ENCODE peak calls at places on chromosomes 4 and X, in four cellular contexts. V, T, Q and B are unnamed samples.

GRCh38 chr4:102281171-102281842 is 64.0 kb downstream of the SLC39A8 start:
- DNase-seq in V (no peak), T (no peak), Q (no peak), B (no peak)

GRCh38 chr4:56106180-56106579 is 157.4 kb downstream of the CEP135 start:
- DNase-seq in V (no peak), T (no peak), Q (no peak), B (no peak)

GRCh38 chr4:61462451-61463326 is 262.6 kb downstream of the ADGRL3 start:
- DNase-seq in V (no peak), T (peak; percentile 52), Q (no peak), B (no peak)

GRCh38 chr4:88409206-88409605 is 30.6 kb downstream of the HERC6 start:
- DNase-seq in V (no peak), T (no peak), Q (no peak), B (no peak)

GRCh38 chr4:181061787-181062186 is 1181.4 kb upstream of the TENM3 start:
- DNase-seq in V (no peak), T (no peak), Q (no peak), B (no peak)

GRCh38 chrX:97126020-97126419 is 242.3 kb downstream of the RPA4 start:
- DNase-seq in V (no peak), T (peak; percentile 73), Q (no peak), B (no peak)

GRCh38 chr4:68466185-68466584 is 18.9 kb downstream of the TMPRSS11E start:
- DNase-seq in V (no peak), T (peak; percentile 68), Q (no peak), B (no peak)

GRCh38 chr4:82431026-82431745 is 796 bp downstream of the ENOPH1 start:
- DNase-seq in V (peak; percentile 89), T (peak; percentile 39), Q (peak; percentile 77), B (no peak)

GRCh38 chrX:73683236-73683859 is 120.4 kb downstream of the CHIC1 start:
- DNase-seq in V (no peak), T (no peak), Q (no peak), B (no peak)

GRCh38 chrX:47321386-47321785 is 49.0 kb upstream of the ZNF157 start:
- DNase-seq in V (peak; percentile 84), T (peak; percentile 43), Q (peak; percentile 66), B (no peak)

GRCh38 chrX:117532339-117532738 is 584.3 kb downstream of the KLHL13 start:
- DNase-seq in V (no peak), T (no peak), Q (no peak), B (no peak)

GRCh38 chr4:45280121-45280520 is 553.8 kb upstream of the GNPDA2 start:
- DNase-seq in V (no peak), T (no peak), Q (no peak), B (no peak)

GRCh38 chrX:47185241-47185640 is 8.4 kb upstream of the UBA1 start:
- DNase-seq in V (no peak), T (no peak), Q (no peak), B (no peak)

GRCh38 chr4:103046416-103047290 is 27.1 kb upstream of the SLC9B1 start:
- DNase-seq in V (no peak), T (peak; percentile 46), Q (no peak), B (no peak)

GRCh38 chrX:53715336-53715924 is 28.9 kb upstream of the HUWE1 start:
- DNase-seq in V (no peak), T (no peak), Q (no peak), B (no peak)

GRCh38 chr4:1478766-1479355 is 72.6 kb upstream of the NKX1-1 start:
- DNase-seq in V (peak; percentile 46), T (no peak), Q (peak; percentile 39), B (no peak)

GRCh38 chr4:137471895-137472294 is 60.4 kb downstream of the PCDH18 start:
- DNase-seq in V (no peak), T (peak; percentile 46), Q (no peak), B (no peak)

GRCh38 chr4:17765514-17766286 is 15.7 kb downstream of the FAM184B start:
- DNase-seq in V (no peak), T (no peak), Q (no peak), B (no peak)

GRCh38 chrX:150372280-150372679 is 9.2 kb downstream of the MAMLD1 start:
- DNase-seq in V (no peak), T (no peak), Q (no peak), B (no peak)

GRCh38 chrX:23901065-23901464 is 6.7 kb downstream of the APOO start:
- DNase-seq in V (no peak), T (peak; percentile 84), Q (no peak), B (no peak)

GRCh38 chr4:139986621-139987510 is 167.1 kb downstream of the MAML3 start:
- DNase-seq in V (no peak), T (peak; percentile 28), Q (no peak), B (peak; percentile 80)

GRCh38 chrX:101051549-101052302 is at the start of gene TRMT2B:
- DNase-seq in V (peak; percentile 96), T (peak; percentile 64), Q (peak; percentile 91), B (peak; percentile 36)

GRCh38 chr4:52402582-52402981 is 256.5 kb downstream of the USP46 start:
- DNase-seq in V (no peak), T (no peak), Q (no peak), B (no peak)

GRCh38 chr4:189032939-189033338 is 893.7 kb downstream of the TRIML1 start:
- DNase-seq in V (no peak), T (no peak), Q (no peak), B (no peak)

GRCh38 chr4:142428715-142429114 is 417.4 kb downstream of the INPP4B start:
- DNase-seq in V (no peak), T (no peak), Q (no peak), B (no peak)

GRCh38 chr4:154254999-154255398 is 236.6 kb downstream of the DCHS2 start:
- DNase-seq in V (no peak), T (no peak), Q (no peak), B (no peak)

GRCh38 chr4:174210354-174210753 is 73.1 kb downstream of the FBXO8 start:
- DNase-seq in V (no peak), T (no peak), Q (no peak), B (no peak)

GRCh38 chrX:129581904-129582303 is 41.8 kb downstream of the OCRL start:
- DNase-seq in V (no peak), T (peak; percentile 21), Q (no peak), B (no peak)

GRCh38 chr4:184838249-184839074 is 12.7 kb upstream of the ACSL1 start:
- DNase-seq in V (peak; percentile 57), T (peak; percentile 34), Q (no peak), B (peak; percentile 72)

GRCh38 chr4:75584067-75584466 is 28.2 kb downstream of the ODAPH start:
- DNase-seq in V (no peak), T (no peak), Q (no peak), B (no peak)

GRCh38 chr4:27819261-27819660 is 958.6 kb downstream of the STIM2 start:
- DNase-seq in V (no peak), T (no peak), Q (no peak), B (no peak)

GRCh38 chr4:145882594-145882993 is 56.0 kb downstream of the ZNF827 start:
- DNase-seq in V (no peak), T (no peak), Q (no peak), B (no peak)

GRCh38 chr4:140789752-140790151 is 33.6 kb upstream of the TBC1D9 start:
- DNase-seq in V (no peak), T (peak; percentile 12), Q (no peak), B (no peak)

GRCh38 chr4:186805020-186805820 is 81.6 kb upstream of the FAT1 start:
- DNase-seq in V (no peak), T (no peak), Q (no peak), B (no peak)

GRCh38 chr4:170198742-170199141 is 109.0 kb upstream of the AADAT start:
- DNase-seq in V (no peak), T (no peak), Q (no peak), B (no peak)

GRCh38 chr4:4735870-4736269 is 123.6 kb upstream of the MSX1 start:
- DNase-seq in V (no peak), T (peak; percentile 27), Q (no peak), B (no peak)

GRCh38 chrX:46642145-46642544 is 68.6 kb downstream of the CHST7 start:
- DNase-seq in V (no peak), T (peak; percentile 17), Q (no peak), B (peak; percentile 28)

GRCh38 chr4:113827285-113827684 is 65.7 kb upstream of the CAMK2D start:
- DNase-seq in V (no peak), T (peak; percentile 87), Q (no peak), B (no peak)

GRCh38 chr4:116180056-116180690 is 905.2 kb downstream of the TRAM1L1 start:
- DNase-seq in V (no peak), T (no peak), Q (no peak), B (no peak)
- TF ChIP-seq CTCF in V (no peak), T (no peak), Q (no peak), B (peak; percentile 64)

DNA sequence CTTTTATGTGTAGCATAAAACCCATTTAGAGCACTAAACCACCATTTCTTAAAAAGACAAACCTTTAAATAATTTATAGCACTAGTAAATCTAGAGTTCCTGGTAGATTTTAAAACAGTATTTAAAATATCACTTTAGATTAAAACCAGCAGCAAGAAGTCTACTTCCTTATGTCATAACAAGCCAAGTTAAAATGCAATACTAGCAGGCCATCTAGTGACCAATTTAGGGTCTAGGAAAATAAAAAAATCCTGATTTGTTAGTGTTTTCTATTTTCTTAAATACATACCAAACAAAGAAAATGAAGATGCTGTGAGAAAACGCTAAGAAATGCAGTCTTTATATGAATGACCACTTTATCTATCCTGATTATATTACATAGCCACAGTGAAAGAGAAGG is 53.9 kb downstream of the PAPSS1 start:
- DNase-seq in V (no peak), T (peak; percentile 55), Q (no peak), B (peak; percentile 41)
- H3K4me3 ChIP-seq in V (no peak overlapping the region), T (no peak overlapping the region), Q (no peak overlapping the region), B (no peak overlapping the region)

GRCh38 chrX:120514236-120514635 is 45.1 kb upstream of the LAMP2 start:
- DNase-seq in V (no peak), T (peak; percentile 25), Q (no peak), B (no peak)
- TF ChIP-seq CTCF in V (no peak), T (peak; percentile 29), Q (peak; percentile 10), B (peak; percentile 53)

DNA sequence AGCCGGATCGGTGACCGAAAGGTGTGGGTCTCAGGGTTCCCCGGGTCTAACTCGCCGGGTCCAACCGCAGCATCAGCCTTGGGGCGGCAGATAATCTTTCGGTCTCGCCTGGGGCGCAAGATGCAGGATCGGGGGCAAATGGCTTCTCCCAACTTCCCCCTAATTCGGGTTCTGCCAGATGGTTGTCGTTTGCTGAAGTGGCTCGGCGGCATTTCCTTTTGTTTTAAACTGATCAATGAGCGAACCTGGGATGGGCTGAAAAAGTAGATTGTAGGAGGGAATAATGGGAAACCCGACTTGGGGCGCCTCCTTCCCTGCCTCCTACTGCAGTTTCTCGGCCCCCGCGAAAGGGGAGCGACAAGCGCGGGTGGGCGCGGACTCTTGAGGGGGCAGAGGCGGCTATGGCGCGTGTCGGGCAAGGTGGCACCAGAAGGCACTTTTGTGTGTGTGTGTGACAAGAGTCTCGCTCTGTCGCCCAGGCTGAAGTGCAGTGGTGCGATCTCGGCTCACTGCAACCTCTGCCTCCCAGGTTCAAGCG is 3.1 kb downstream of the PDGFRA start:
- DNase-seq in V (no peak), T (no peak), Q (no peak), B (no peak)
- H3K4me3 ChIP-seq in V (peak overlapping the region; percentile 34), T (peak overlapping the region; percentile 89), Q (peak overlapping the region; percentile 55), B (no peak overlapping the region)